ENCODE peak calls at places on chromosomes 1 and 21, in nine cellular contexts. C is body of pancreas, G is stomach, Z is adipocyte, O is fibroblast of lung, Y is NT2/D1, P is SJCRH30, F is AG09309, D is neuronal stem cell. S is an unnamed sample.

GRCh38 chr1:84247425-84248220 is 53.9 kb upstream of the SAMD13 start:
- DNase-seq in F (no peak), O (peak; percentile 96), C (no peak), Y (no peak), G (no peak), Z (peak; percentile 81), D (no peak), P (no peak), S (peak; percentile 77)

GRCh38 chr1:11690132-11690668 is 1.3 kb upstream of the DRAXIN start:
- DNase-seq in O (no peak), G (no peak), Y (no peak), P (no peak), Z (no peak), D (no peak), C (no peak), F (no peak), S (no peak)

GRCh38 chr1:156291226-156292061 is 4.0 kb downstream of the GLMP start:
- DNase-seq in Y (peak; percentile 63), C (peak; percentile 94), O (peak; percentile 81), D (peak; percentile 64), Z (peak; percentile 95), F (no peak), P (no peak), G (peak; percentile 92), S (peak; percentile 35)

GRCh38 chr1:164803366-164803765 is 244.4 kb downstream of the PBX1 start:
- DNase-seq in O (peak; percentile 48), D (no peak), F (no peak), Y (no peak), Z (peak; percentile 35), P (no peak), C (no peak), G (no peak), S (peak; percentile 56)

GRCh38 chr1:150543500-150544143 is 5.6 kb upstream of the ADAMTSL4 start:
- DNase-seq in Z (no peak), Y (no peak), D (no peak), G (no peak), C (peak; percentile 32), O (peak; percentile 69), P (peak; percentile 59), F (no peak), S (no peak)

GRCh38 chr1:186479162-186479561 is 18.2 kb upstream of the PDC start:
- DNase-seq in C (no peak), F (no peak), O (no peak), Z (no peak), Y (no peak), G (no peak), P (no peak), D (no peak), S (no peak)

GRCh38 chr1:51072040-51072439 is 30.0 kb upstream of the C1orf185 start:
- DNase-seq in P (no peak), C (no peak), Y (no peak), Z (no peak), O (no peak), F (no peak), G (no peak), D (no peak), S (no peak)

GRCh38 chr1:180231506-180232420 is 1.7 kb downstream of the LHX4 start:
- DNase-seq in D (no peak), Z (no peak), P (peak; percentile 55), O (peak; percentile 46), G (no peak), F (no peak), C (peak; percentile 26), Y (no peak), S (no peak)

GRCh38 chr1:3457910-3458621 is 3.6 kb downstream of the ARHGEF16 start:
- DNase-seq in F (no peak), P (peak; percentile 67), Y (no peak), Z (no peak), O (no peak), D (no peak), C (no peak), G (peak; percentile 58), S (no peak)

GRCh38 chr1:214640431-214641213 is 37.6 kb downstream of the CENPF start:
- DNase-seq in O (no peak), Y (no peak), C (no peak), F (no peak), G (no peak), D (no peak), P (no peak), Z (no peak), S (no peak)

GRCh38 chr1:185074307-185074706 is 28.9 kb downstream of the RNF2 start:
- DNase-seq in O (no peak), Y (peak; percentile 60), F (no peak), D (no peak), Z (no peak), G (no peak), P (no peak), C (no peak), S (no peak)

GRCh38 chr21:31157756-31158155 is 119.5 kb upstream of the KRTAP19-8 start:
- DNase-seq in G (no peak), O (no peak), F (no peak), P (no peak), Z (no peak), C (no peak), Y (no peak), D (no peak), S (no peak)

GRCh38 chr1:25217598-25218232 is 14.6 kb downstream of the SYF2 start:
- DNase-seq in Y (no peak), Z (no peak), P (no peak), O (no peak), F (no peak), G (no peak), C (no peak), D (no peak), S (no peak)

GRCh38 chr1:21586926-21587601 is 77.8 kb downstream of the ALPL start:
- DNase-seq in O (peak; percentile 72), P (peak; percentile 95), Y (no peak), C (peak; percentile 63), D (no peak), Z (peak; percentile 84), F (peak; percentile 38), G (peak; percentile 76), S (no peak)

GRCh38 chr1:10679521-10680220 is 116.8 kb downstream of the CASZ1 start:
- DNase-seq in D (peak; percentile 82), Z (no peak), O (peak; percentile 30), F (no peak), P (peak; percentile 97), Y (peak; percentile 77), G (peak; percentile 87), C (peak; percentile 68), S (peak; percentile 27)

GRCh38 chr1:217333939-217334338 is 297.0 kb downstream of the GPATCH2 start:
- DNase-seq in Z (peak; percentile 36), Y (peak; percentile 67), P (peak; percentile 41), F (no peak), D (peak; percentile 49), C (peak; percentile 3), O (peak; percentile 52), G (no peak), S (no peak)

GRCh38 chr1:203090667-203091320 is 5.0 kb upstream of the MYOG start:
- DNase-seq in D (no peak), P (peak; percentile 82), Z (peak; percentile 7), G (peak; percentile 8), Y (no peak), F (no peak), C (no peak), O (no peak), S (no peak)
- H3K4me3 ChIP-seq in D (no peak overlapping the region), P (no peak overlapping the region), Z (no peak overlapping the region), G (no peak overlapping the region), Y (no peak overlapping the region), F (no peak overlapping the region), C (no peak overlapping the region), O (no peak overlapping the region), S (no peak overlapping the region)

DNA sequence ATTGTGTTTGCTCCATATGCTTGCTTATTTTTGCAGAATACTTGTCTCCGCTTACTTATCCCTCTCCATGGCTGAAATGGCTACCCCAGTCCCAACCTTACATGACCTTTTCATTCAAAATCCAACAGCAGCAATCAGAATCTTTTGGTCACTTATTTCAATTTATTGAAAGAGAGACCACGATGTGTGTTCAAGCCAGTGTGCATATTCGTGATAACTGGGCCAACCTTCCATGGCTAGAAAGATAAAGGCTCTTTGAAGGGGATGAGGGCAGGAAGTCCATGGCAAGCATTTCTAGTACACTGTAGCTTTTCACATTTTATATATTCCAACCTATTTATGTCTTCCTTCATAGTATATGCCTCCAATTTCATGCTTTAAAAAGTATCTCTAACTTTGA is 23.1 kb downstream of the HSD11B1 start:
- DNase-seq in Y (no peak), O (no peak), F (no peak), Z (no peak), D (no peak), G (no peak), P (no peak), C (no peak), S (no peak)
- H3K4me3 ChIP-seq in Y (no peak overlapping the region), O (no peak overlapping the region), F (no peak overlapping the region), Z (no peak overlapping the region), D (no peak overlapping the region), G (no peak overlapping the region), P (no peak overlapping the region), C (no peak overlapping the region), S (no peak overlapping the region)

GRCh38 chr1:55708781-55709180 is 493.6 kb upstream of the USP24 start:
- DNase-seq in D (no peak), Y (no peak), O (no peak), C (no peak), F (no peak), Z (no peak), G (no peak), P (no peak), S (no peak)

GRCh38 chr1:55702064-55702463 is 486.9 kb upstream of the USP24 start:
- DNase-seq in P (no peak), D (no peak), C (peak; percentile 19), Y (no peak), Z (peak; percentile 24), G (no peak), O (peak; percentile 39), F (no peak), S (no peak)

GRCh38 chr1:55707196-55707595 is 492.0 kb upstream of the USP24 start:
- DNase-seq in G (no peak), C (no peak), O (no peak), F (no peak), Z (no peak), D (no peak), P (no peak), Y (no peak), S (no peak)

GRCh38 chr1:55703726-55704363 is 488.7 kb upstream of the USP24 start:
- DNase-seq in F (no peak), P (no peak), G (no peak), O (peak; percentile 33), D (no peak), C (no peak), Y (no peak), Z (no peak), S (no peak)

DNA sequence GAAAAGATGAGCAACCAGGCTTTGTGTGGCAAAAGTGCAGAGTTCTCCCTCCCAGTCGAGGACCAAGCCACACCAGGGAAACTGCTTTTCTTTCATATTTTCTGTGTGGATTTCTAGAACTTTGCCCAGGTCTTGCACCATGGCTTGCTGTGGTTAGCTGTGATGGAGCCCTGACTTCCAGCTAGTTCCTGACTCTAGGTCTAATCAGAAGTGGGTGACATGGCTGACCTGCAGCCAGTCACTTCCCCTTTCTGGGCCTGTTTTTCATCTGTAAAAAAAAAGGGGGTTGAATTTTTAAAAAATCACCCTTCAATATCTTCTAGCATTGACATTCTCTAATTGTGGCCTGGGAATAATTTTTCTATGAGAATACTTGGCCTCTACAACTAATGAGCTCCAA is 491.2 kb upstream of the USP24 start:
- DNase-seq in Z (no peak), O (no peak), D (no peak), Y (no peak), F (no peak), P (no peak), G (no peak), C (no peak), S (no peak)
- H3K4me3 ChIP-seq in Z (no peak overlapping the region), O (no peak overlapping the region), D (no peak overlapping the region), Y (no peak overlapping the region), F (no peak overlapping the region), P (no peak overlapping the region), G (no peak overlapping the region), C (no peak overlapping the region), S (no peak overlapping the region)

GRCh38 chr1:13702425-13703127 is 2.6 kb downstream of the PRDM2 start:
- DNase-seq in D (no peak), O (no peak), G (no peak), Z (no peak), F (no peak), C (no peak), Y (no peak), P (no peak), S (no peak)
- H3K4me3 ChIP-seq in D (no peak overlapping the region), O (no peak overlapping the region), G (no peak overlapping the region), Z (no peak overlapping the region), F (no peak overlapping the region), C (no peak overlapping the region), Y (no peak overlapping the region), P (no peak overlapping the region), S (no peak overlapping the region)

S was measured in astrocyte of the cerebellum.